ENCODE peak calls at places on chromosomes 4 and X, in six cellular contexts. H is BE2C, J is left lung, K is fibroblast of lung, V is H9, S is right lobe of liver. W is an unnamed sample.

GRCh38 chr4:128228021-128228571 is 59.5 kb downstream of the PGRMC2 start:
- DNase-seq in H (no peak), J (no peak), K (peak), V (no peak), S (no peak), W (no peak)

GRCh38 chr4:41331224-41331623 is 74.5 kb downstream of the UCHL1 start:
- DNase-seq in H (no peak), J (no peak), K (peak), V (no peak), S (no peak), W (no peak)

GRCh38 chrX:2609431-2610238 is 81.5 kb upstream of the CD99 start:
- DNase-seq in H (no peak), J (no peak), K (peak), V (no peak), S (no peak), W (no peak)

GRCh38 chr4:1058997-1059665 is 47.7 kb downstream of the FGFRL1 start:
- DNase-seq in H (no peak), J (no peak), K (no peak), V (peak), S (no peak), W (no peak)

GRCh38 chr4:94826206-94826605 is 68.5 kb downstream of the BMPR1B start:
- DNase-seq in H (peak), J (no peak), K (peak), V (no peak), S (no peak), W (no peak)

GRCh38 chrX:130340271-130340670 is 552 bp downstream of the SLC25A14 start:
- DNase-seq in H (no peak), J (no peak), K (no peak), V (no peak), S (no peak), W (no peak)

GRCh38 chrX:44744828-44745227 is 99.0 kb upstream of the DUSP21 start:
- DNase-seq in H (no peak), J (no peak), K (no peak), V (no peak), S (no peak), W (no peak)

GRCh38 chrX:1002611-1003010 is 209.8 kb downstream of the CRLF2 start:
- DNase-seq in H (no peak), J (no peak), K (no peak), V (peak), S (no peak), W (no peak)

GRCh38 chrX:2145672-2146412 is 354.9 kb downstream of the DHRSX start:
- DNase-seq in H (no peak), J (no peak), K (no peak), V (no peak), S (no peak), W (no peak)

GRCh38 chr4:41530741-41531140 is 7.2 kb upstream of the LIMCH1 start:
- DNase-seq in H (no peak), J (no peak), K (no peak), V (no peak), S (no peak), W (no peak)

GRCh38 chr4:2136736-2137135 is 77.6 kb downstream of the NAT8L start:
- DNase-seq in H (no peak), J (no peak), K (no peak), V (no peak), S (no peak), W (no peak)

DNA sequence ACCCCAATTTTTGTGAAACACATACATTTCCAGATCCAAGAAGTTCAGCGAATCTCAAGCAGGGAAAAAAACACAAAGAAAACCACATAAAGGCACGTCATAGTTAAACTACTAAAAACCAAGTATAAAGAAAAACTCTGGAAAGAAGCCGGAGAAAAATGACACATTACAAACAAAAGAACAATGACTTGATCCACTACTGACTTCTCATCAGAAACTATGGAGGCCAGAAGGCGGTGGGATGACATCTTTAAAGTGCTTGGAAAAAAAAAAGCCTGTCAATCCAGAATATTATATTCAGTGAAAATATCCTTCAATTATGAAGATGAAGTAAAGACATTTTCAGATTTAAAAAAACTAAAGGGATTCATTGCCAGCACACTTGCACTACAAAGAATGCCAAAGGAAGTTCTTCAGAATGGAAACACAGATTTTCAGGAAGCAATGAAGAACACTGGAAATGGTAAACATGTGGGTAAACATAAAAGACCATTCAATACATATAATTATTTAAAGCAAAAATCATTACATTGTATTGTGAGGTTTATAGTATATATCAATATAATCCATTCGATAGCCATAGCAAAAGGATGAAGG is 32.6 kb upstream of the PPP2R2C start:
- DNase-seq in H (no peak), J (no peak), K (no peak), V (no peak), S (no peak), W (no peak)
- TF ChIP-seq CTCF in H (no peak), J (no peak), K (no peak), V (no peak), S (no peak), W (no peak)

GRCh38 chr4:4899202-4899925 is 39.9 kb downstream of the MSX1 start:
- DNase-seq in H (no peak), J (no peak), K (no peak), V (no peak), S (no peak), W (no peak)
- TF ChIP-seq CTCF in H (no peak), J (no peak), K (no peak), V (no peak), S (no peak), W (no peak)

GRCh38 chr4:6112606-6113290 is 87.6 kb downstream of the JAKMIP1 start:
- DNase-seq in H (no peak), J (no peak), K (no peak), V (no peak), S (no peak), W (no peak)

GRCh38 chr4:6110681-6111353 is 89.5 kb downstream of the JAKMIP1 start:
- DNase-seq in H (no peak), J (no peak), K (no peak), V (no peak), S (no peak), W (no peak)

GRCh38 chr4:6111354-6111930 is 88.9 kb downstream of the JAKMIP1 start:
- DNase-seq in H (peak), J (no peak), K (no peak), V (no peak), S (no peak), W (no peak)

GRCh38 chr4:6107886-6108285 is 89.7 kb upstream of the C4orf50 start:
- DNase-seq in H (no peak), J (no peak), K (no peak), V (no peak), S (no peak), W (no peak)

DNA sequence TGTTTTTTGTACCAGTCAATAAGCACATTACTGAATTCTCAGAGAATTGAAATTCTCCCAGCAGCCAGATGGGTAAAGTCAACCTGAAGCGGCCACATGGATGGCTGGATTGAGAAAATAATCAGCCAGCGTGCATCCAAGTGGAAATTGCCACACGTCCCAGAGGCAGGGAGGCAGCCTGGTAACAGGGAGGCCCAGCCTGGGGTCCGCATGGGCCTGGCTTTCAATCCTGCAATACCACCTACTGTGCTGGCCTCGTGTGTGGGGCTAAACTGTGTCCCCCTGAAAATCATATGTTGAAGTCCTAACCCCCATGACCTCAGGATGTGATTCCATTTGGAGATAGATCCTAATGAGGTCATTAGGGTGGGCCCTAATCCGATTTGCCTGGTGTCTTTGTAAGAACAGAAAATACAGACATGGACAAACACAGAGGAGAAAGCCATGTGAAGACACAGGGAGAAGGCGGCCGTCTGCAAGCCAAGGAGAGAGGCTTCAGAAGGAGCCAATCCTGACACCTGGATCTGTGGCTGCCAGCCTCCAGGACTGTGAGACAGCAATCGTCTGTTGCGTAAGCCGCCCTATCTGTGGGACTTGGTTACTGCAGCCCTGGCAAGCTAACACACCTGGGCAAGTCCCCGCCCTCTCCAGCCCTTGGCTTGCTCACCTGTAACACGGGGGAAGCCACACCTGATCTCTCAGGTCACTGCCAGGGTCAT is 90.3 kb downstream of the JAKMIP1 start:
- DNase-seq in H (peak), J (no peak), K (no peak), V (peak), S (no peak), W (no peak)
- TF ChIP-seq CTCF in H (peak), J (no peak), K (no peak), V (peak), S (peak), W (peak)

GRCh38 chrX:31181377-31182038 is 109.7 kb upstream of the FTHL17 start:
- DNase-seq in H (no peak), J (no peak), K (no peak), V (no peak), S (no peak), W (no peak)

GRCh38 chrX:31179203-31179602 is 107.4 kb upstream of the FTHL17 start:
- DNase-seq in H (no peak), J (no peak), K (no peak), V (no peak), S (no peak), W (no peak)

GRCh38 chrX:31178769-31179125 is 106.9 kb upstream of the FTHL17 start:
- DNase-seq in H (no peak), J (no peak), K (peak), V (no peak), S (no peak), W (no peak)

GRCh38 chrX:31178064-31178768 is 106.4 kb upstream of the FTHL17 start:
- DNase-seq in H (no peak), J (no peak), K (no peak), V (no peak), S (no peak), W (no peak)
- TF ChIP-seq CTCF in H (no peak), J (no peak), K (no peak), V (no peak), S (no peak), W (no peak)

DNA sequence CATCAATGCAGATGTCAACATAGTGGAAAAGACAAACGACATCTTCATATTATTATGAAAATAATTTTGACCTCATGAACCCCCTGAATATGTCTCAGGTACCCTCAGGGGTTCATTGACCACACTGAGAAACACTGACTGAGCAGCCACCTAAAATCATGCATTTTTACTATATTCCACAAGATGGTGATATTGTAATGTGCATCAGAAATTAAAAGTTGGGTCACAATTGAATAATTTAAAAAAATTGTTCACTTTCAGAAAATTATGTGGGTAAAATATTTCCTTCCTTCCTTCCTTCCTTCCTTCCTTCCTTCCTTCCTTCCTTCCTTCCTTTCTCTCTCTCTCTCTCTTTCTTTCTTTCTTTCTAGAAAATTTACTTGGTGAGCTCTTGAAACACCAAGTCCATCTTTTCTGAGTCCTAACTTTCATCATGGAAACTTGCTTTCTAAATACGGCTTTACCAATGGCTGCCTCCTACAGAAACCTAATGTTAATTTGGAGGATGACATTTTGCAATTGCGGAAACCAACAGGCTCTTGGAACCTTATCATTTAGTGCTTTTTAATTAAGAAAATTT is 103.6 kb downstream of the RTL3 start:
- DNase-seq in H (no peak), J (no peak), K (no peak), V (no peak), S (no peak), W (no peak)
- TF ChIP-seq CTCF in H (no peak), J (peak), K (peak), V (peak), S (peak), W (no peak)

GRCh38 chr4:143202824-143203223 is 18.1 kb downstream of the USP38 start:
- DNase-seq in H (no peak), J (no peak), K (no peak), V (no peak), S (no peak), W (no peak)
- TF ChIP-seq CTCF in H (no peak), J (peak), K (no peak), V (peak), S (peak), W (no peak)

DNA sequence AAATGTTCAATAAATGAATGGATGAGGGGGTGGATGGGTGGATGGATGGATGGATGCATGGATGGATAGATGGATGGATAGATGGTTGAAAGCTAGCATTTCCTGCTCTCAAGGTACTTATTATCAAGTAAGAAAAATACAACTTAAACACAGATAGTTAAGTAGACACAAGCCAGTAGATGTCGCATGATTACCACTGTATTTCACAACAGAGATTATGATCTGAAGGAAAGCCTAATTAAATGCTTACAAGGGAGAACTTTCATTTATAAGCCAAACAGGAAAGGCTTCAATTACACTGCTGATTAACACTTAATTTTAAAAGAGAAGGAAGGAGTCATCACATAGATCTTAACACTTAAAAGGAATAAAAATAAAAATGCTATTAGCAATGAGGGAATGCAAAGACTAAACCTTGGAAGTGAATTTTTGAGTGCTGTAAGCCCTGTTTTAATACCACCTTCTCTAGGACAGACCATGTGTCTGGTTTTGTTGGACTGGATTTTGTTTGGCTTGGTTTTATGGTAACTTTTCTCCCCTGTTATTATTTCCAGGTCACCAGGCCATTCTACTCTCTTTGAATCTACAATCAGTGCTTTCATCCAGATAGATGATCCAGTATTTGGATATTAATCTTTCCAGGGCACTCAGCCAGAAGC is 75.4 kb upstream of the SLC39A8 start:
- DNase-seq in H (no peak), J (no peak), K (no peak), V (no peak), S (no peak), W (no peak)
- TF ChIP-seq CTCF in H (no peak), J (no peak), K (peak), V (no peak), S (peak), W (no peak)

GRCh38 chrX:127708155-127708554 is 344.0 kb downstream of the ACTRT1 start:
- DNase-seq in H (no peak), J (peak), K (no peak), V (peak), S (no peak), W (no peak)
- TF ChIP-seq CTCF in H (no peak), J (no peak), K (no peak), V (no peak), S (no peak), W (no peak)

W was measured in mesothelial cell of epicardium.